ENCODE peak calls at places on chromosomes 11 and 22, in four cellular contexts. L is activated CD4-positive, alpha-beta T cell treated with anti-CD3 and anti-CD28 coated beads for 24 hours; X is fibroblast of lung; G is hypothalamus. N is an unnamed sample.

GRCh38 chr11:17873571-17873970 is 139.0 kb downstream of the KCNC1 start:
- DNase-seq in G (peak), X (no peak), L (no peak), N (no peak)

GRCh38 chr22:48703265-48703941 is 1124.3 kb downstream of the BRD1 start:
- DNase-seq in G (no peak), L (no peak), X (no peak), N (no peak)

GRCh38 chr11:44575288-44575672 is 9.8 kb downstream of the CD82 start:
- DNase-seq in G (no peak), L (peak), X (peak), N (no peak)

GRCh38 chr11:34840736-34841386 is 75.3 kb downstream of the APIP start:
- DNase-seq in G (no peak), X (peak), L (peak), N (no peak)

GRCh38 chr11:36352919-36353318 is 56.8 kb downstream of the PRR5L start:
- DNase-seq in G (no peak), L (no peak), X (no peak), N (no peak)

GRCh38 chr11:117440258-117440657 is 112.6 kb downstream of the CEP164 start:
- DNase-seq in G (no peak), X (no peak), L (no peak), N (no peak)

GRCh38 chr11:72743321-72744221 is 8.6 kb downstream of the ARAP1 start:
- DNase-seq in X (no peak), L (no peak), G (no peak), N (no peak)

GRCh38 chr11:833114-833791 is 501 bp downstream of the CD151 start:
- DNase-seq in G (no peak), L (no peak), X (no peak), N (peak)

GRCh38 chr11:13120691-13121090 is 111.6 kb downstream of the RASSF10 start:
- DNase-seq in X (peak), L (no peak), G (no peak), N (peak)

GRCh38 chr11:26134481-26135355 is 197.2 kb upstream of the ANO3 start:
- DNase-seq in L (no peak), G (no peak), X (peak), N (peak)

GRCh38 chr11:1396375-1396841 is 6.7 kb downstream of the BRSK2 start:
- DNase-seq in L (no peak), G (no peak), X (no peak), N (no peak)

GRCh38 chr22:49751968-49752597 is 75.6 kb downstream of the BRD1 start:
- DNase-seq in L (no peak), G (no peak), X (no peak), N (no peak)